ENCODE peak calls at places on chromosome 19, in four cellular contexts. One of them, this sample, is unnamed.

GRCh38 chr19:35845215-35846037 is 6.9 kb downstream of the NPHS1 start:
- DNase-seq in endothelial cell of umbilical vein: no peak
- DNase-seq in IMR-90: no peak
- DNase-seq in K562: peak; percentile 87
- DNase-seq in this sample: no peak

GRCh38 chr19:6241680-6242079 is 38.1 kb downstream of the MLLT1 start:
- DNase-seq in endothelial cell of umbilical vein: no peak
- DNase-seq in IMR-90: no peak
- DNase-seq in K562: no peak
- DNase-seq in this sample: no peak

GRCh38 chr19:50461066-50461875 is 15.0 kb upstream of the EMC10 start:
- DNase-seq in endothelial cell of umbilical vein: peak; percentile 68
- DNase-seq in IMR-90: peak; percentile 64
- DNase-seq in K562: peak; percentile 88
- DNase-seq in this sample: no peak

GRCh38 chr19:10007811-10008211 is 2.5 kb downstream of the COL5A3 start:
- DNase-seq in endothelial cell of umbilical vein: no peak
- DNase-seq in IMR-90: peak; percentile 80
- DNase-seq in K562: no peak
- DNase-seq in this sample: no peak

GRCh38 chr19:4345656-4346383 is 2.5 kb downstream of the MPND start:
- DNase-seq in endothelial cell of umbilical vein: no peak
- DNase-seq in IMR-90: no peak
- DNase-seq in K562: no peak
- DNase-seq in this sample: no peak

GRCh38 chr19:51573331-51573730 is 2.2 kb downstream of the ZNF175 start:
- DNase-seq in endothelial cell of umbilical vein: peak; percentile 34
- DNase-seq in IMR-90: peak; percentile 31
- DNase-seq in K562: peak; percentile 37
- DNase-seq in this sample: no peak

GRCh38 chr19:47699360-47699917 is 13.8 kb upstream of the EHD2 start:
- DNase-seq in endothelial cell of umbilical vein: peak; percentile 21
- DNase-seq in IMR-90: peak; percentile 34
- DNase-seq in K562: peak; percentile 82
- DNase-seq in this sample: no peak

GRCh38 chr19:58577581-58578429 is 4.7 kb upstream of the MZF1 start:
- DNase-seq in endothelial cell of umbilical vein: no peak
- DNase-seq in IMR-90: no peak
- DNase-seq in K562: no peak
- DNase-seq in this sample: no peak

GRCh38 chr19:37251308-37252229 is 33.6 kb downstream of the ZNF383 start:
- DNase-seq in endothelial cell of umbilical vein: peak; percentile 91
- DNase-seq in IMR-90: peak; percentile 97
- DNase-seq in K562: peak; percentile 25
- DNase-seq in this sample: peak; percentile 85

GRCh38 chr19:29845576-29846176 is 33.9 kb downstream of the CCNE1 start:
- DNase-seq in endothelial cell of umbilical vein: no peak
- DNase-seq in IMR-90: peak; percentile 18
- DNase-seq in K562: peak; percentile 29
- DNase-seq in this sample: no peak

GRCh38 chr19:19404879-19405860 is at the start of gene GATAD2A:
- DNase-seq in endothelial cell of umbilical vein: peak; percentile 88
- DNase-seq in IMR-90: peak; percentile 89
- DNase-seq in K562: peak; percentile 93
- DNase-seq in this sample: peak; percentile 60

GRCh38 chr19:46296722-46297431 is at the start of gene HIF3A:
- DNase-seq in endothelial cell of umbilical vein: peak; percentile 64
- DNase-seq in IMR-90: no peak
- DNase-seq in K562: peak; percentile 50
- DNase-seq in this sample: no peak

GRCh38 chr19:46404039-46404883 is 9.1 kb downstream of the CCDC8 start:
- DNase-seq in endothelial cell of umbilical vein: no peak
- DNase-seq in IMR-90: peak; percentile 31
- DNase-seq in K562: peak; percentile 39
- DNase-seq in this sample: no peak

GRCh38 chr19:46935066-46935663 is 74.4 kb downstream of the ARHGAP35 start:
- DNase-seq in endothelial cell of umbilical vein: peak; percentile 67
- DNase-seq in IMR-90: peak; percentile 18
- DNase-seq in K562: no peak
- DNase-seq in this sample: no peak

GRCh38 chr19:13781547-13781946 is 7.3 kb downstream of the C19orf53 start:
- DNase-seq in endothelial cell of umbilical vein: peak; percentile 91
- DNase-seq in IMR-90: peak; percentile 81
- DNase-seq in K562: peak; percentile 79
- DNase-seq in this sample: no peak

GRCh38 chr19:5222178-5222577 is 118.4 kb downstream of the PTPRS start:
- DNase-seq in endothelial cell of umbilical vein: no peak
- DNase-seq in IMR-90: no peak
- DNase-seq in K562: no peak
- DNase-seq in this sample: no peak

GRCh38 chr19:38527466-38528136 is 90.2 kb downstream of the MAP4K1 start:
- DNase-seq in endothelial cell of umbilical vein: no peak
- DNase-seq in IMR-90: no peak
- DNase-seq in K562: peak; percentile 76
- DNase-seq in this sample: no peak

GRCh38 chr19:33376931-33377557 is 3.5 kb downstream of the CEBPG start:
- DNase-seq in endothelial cell of umbilical vein: peak; percentile 42
- DNase-seq in IMR-90: no peak
- DNase-seq in K562: no peak
- DNase-seq in this sample: peak; percentile 69

GRCh38 chr19:12789098-12789903 is 2.0 kb upstream of the JUNB start:
- DNase-seq in endothelial cell of umbilical vein: peak; percentile 28
- DNase-seq in IMR-90: peak; percentile 18
- DNase-seq in K562: no peak
- DNase-seq in this sample: no peak

GRCh38 chr19:35882074-35882832 is 13.9 kb downstream of the APLP1 start:
- DNase-seq in endothelial cell of umbilical vein: peak; percentile 77
- DNase-seq in IMR-90: peak; percentile 81
- DNase-seq in K562: peak; percentile 59
- DNase-seq in this sample: no peak

GRCh38 chr19:56740478-56740877 is 68.9 kb upstream of the ZNF835 start:
- DNase-seq in endothelial cell of umbilical vein: no peak
- DNase-seq in IMR-90: no peak
- DNase-seq in K562: no peak
- DNase-seq in this sample: no peak

GRCh38 chr19:56837892-56838679 is 2.4 kb downstream of the PEG3 start:
- DNase-seq in endothelial cell of umbilical vein: no peak
- DNase-seq in IMR-90: no peak
- DNase-seq in K562: no peak
- DNase-seq in this sample: no peak

GRCh38 chr19:3275068-3275582 is 50.7 kb downstream of the CELF5 start:
- DNase-seq in endothelial cell of umbilical vein: no peak
- DNase-seq in IMR-90: no peak
- DNase-seq in K562: peak; percentile 83
- DNase-seq in this sample: no peak

GRCh38 chr19:10898633-10899032 is 27.3 kb downstream of the CARM1 start:
- DNase-seq in endothelial cell of umbilical vein: no peak
- DNase-seq in IMR-90: no peak
- DNase-seq in K562: no peak
- DNase-seq in this sample: no peak

GRCh38 chr19:15110418-15110815 is 3.2 kb downstream of the SYDE1 start:
- DNase-seq in endothelial cell of umbilical vein: no peak
- DNase-seq in IMR-90: no peak
- DNase-seq in K562: no peak
- DNase-seq in this sample: no peak

GRCh38 chr19:35712910-35713845 is 4.6 kb upstream of the KMT2B start:
- DNase-seq in endothelial cell of umbilical vein: no peak
- DNase-seq in IMR-90: no peak
- DNase-seq in K562: peak; percentile 37
- DNase-seq in this sample: no peak

DNA sequence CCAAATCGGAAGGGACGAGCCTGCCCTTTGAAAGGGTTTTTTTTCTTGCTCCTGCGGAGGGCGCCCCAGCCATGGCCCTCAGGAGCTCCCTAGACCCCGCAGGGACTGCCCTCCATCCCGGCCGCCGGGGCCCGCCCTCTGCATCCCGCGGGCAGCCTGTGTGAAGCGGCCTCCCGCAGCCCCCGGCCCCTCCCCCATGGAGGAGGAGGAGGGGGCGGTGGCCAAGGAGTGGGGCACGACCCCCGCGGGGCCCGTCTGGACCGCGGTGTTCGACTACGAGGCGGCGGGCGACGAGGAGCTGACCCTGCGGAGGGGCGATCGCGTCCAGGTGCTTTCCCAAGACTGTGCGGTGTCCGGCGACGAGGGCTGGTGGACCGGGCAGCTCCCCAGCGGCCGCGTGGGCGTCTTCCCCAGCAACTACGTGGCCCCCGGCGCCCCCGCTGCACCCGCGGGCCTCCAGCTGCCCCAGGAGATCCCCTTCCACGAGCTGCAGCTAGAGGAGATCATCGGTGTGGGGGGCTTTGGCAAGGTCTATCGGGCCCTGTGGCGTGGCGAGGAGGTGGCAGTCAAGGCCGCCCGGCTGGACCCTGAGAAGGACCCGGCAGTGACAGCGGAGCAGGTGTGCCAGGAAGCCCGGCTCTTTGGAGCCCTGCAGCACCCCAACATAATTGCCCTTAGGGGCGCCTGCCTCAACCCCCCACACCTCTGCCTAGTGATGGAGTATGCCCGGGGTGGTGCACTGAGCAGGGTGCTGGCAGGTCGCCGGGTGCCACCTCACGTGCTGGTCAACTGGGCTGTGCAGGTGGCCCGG is 815 bp downstream of the MAP3K10 start:
- DNase-seq in endothelial cell of umbilical vein: peak; percentile 23
- DNase-seq in IMR-90: peak; percentile 19
- DNase-seq in K562: peak; percentile 66
- DNase-seq in this sample: no peak
- H3K9me1 ChIP-seq in endothelial cell of umbilical vein: no peaks in the 10 kb centered on the region
- H3K9me1 ChIP-seq in IMR-90: peaks cover 6% of the 10 kb centered on the region
- H3K9me1 ChIP-seq in K562: no peaks in the 10 kb centered on the region
- H3K9me1 ChIP-seq in this sample: no peaks in the 10 kb centered on the region

GRCh38 chr19:17790059-17790780 is 4.7 kb upstream of the B3GNT3 start:
- DNase-seq in endothelial cell of umbilical vein: no peak
- DNase-seq in IMR-90: no peak
- DNase-seq in K562: no peak
- DNase-seq in this sample: no peak

GRCh38 chr19:17788632-17789031 is 6.3 kb upstream of the B3GNT3 start:
- DNase-seq in endothelial cell of umbilical vein: no peak
- DNase-seq in IMR-90: no peak
- DNase-seq in K562: no peak
- DNase-seq in this sample: no peak

GRCh38 chr19:17784201-17785008 is 10.5 kb upstream of the B3GNT3 start:
- DNase-seq in endothelial cell of umbilical vein: peak; percentile 55
- DNase-seq in IMR-90: peak; percentile 36
- DNase-seq in K562: peak; percentile 81
- DNase-seq in this sample: no peak

GRCh38 chr19:17787274-17787913 is 7.5 kb upstream of the B3GNT3 start:
- DNase-seq in endothelial cell of umbilical vein: no peak
- DNase-seq in IMR-90: no peak
- DNase-seq in K562: no peak
- DNase-seq in this sample: no peak
- H3K27ac ChIP-seq in endothelial cell of umbilical vein: no peak overlapping the region
- H3K27ac ChIP-seq in IMR-90: no peak overlapping the region
- H3K27ac ChIP-seq in K562: no peak overlapping the region
- H3K27ac ChIP-seq in this sample: no peak overlapping the region

GRCh38 chr19:7677664-7678311 is 898 bp downstream of the MCEMP1 start:
- DNase-seq in endothelial cell of umbilical vein: no peak
- DNase-seq in IMR-90: no peak
- DNase-seq in K562: no peak
- DNase-seq in this sample: no peak

GRCh38 chr19:7679017-7679720 is 1.5 kb upstream of the TRAPPC5 start:
- DNase-seq in endothelial cell of umbilical vein: no peak
- DNase-seq in IMR-90: no peak
- DNase-seq in K562: no peak
- DNase-seq in this sample: no peak

GRCh38 chr19:7673995-7674667 is 2.8 kb upstream of the MCEMP1 start:
- DNase-seq in endothelial cell of umbilical vein: peak; percentile 60
- DNase-seq in IMR-90: peak; percentile 45
- DNase-seq in K562: peak; percentile 90
- DNase-seq in this sample: no peak

GRCh38 chr19:7676376-7676775 is 514 bp upstream of the MCEMP1 start:
- DNase-seq in endothelial cell of umbilical vein: no peak
- DNase-seq in IMR-90: no peak
- DNase-seq in K562: no peak
- DNase-seq in this sample: no peak

GRCh38 chr19:7676854-7677253 is at the start of gene MCEMP1:
- DNase-seq in endothelial cell of umbilical vein: no peak
- DNase-seq in IMR-90: no peak
- DNase-seq in K562: no peak
- DNase-seq in this sample: no peak
- H3K9me1 ChIP-seq in endothelial cell of umbilical vein: no peaks in the 10 kb centered on the region
- H3K9me1 ChIP-seq in IMR-90: peaks cover 3% of the 10 kb centered on the region
- H3K9me1 ChIP-seq in K562: no peaks in the 10 kb centered on the region
- H3K9me1 ChIP-seq in this sample: no peaks in the 10 kb centered on the region

GRCh38 chr19:31664997-31665396 is 315.8 kb upstream of the TSHZ3 start:
- DNase-seq in endothelial cell of umbilical vein: no peak
- DNase-seq in IMR-90: no peak
- DNase-seq in K562: no peak
- DNase-seq in this sample: no peak

GRCh38 chr19:31664096-31664495 is 314.9 kb upstream of the TSHZ3 start:
- DNase-seq in endothelial cell of umbilical vein: no peak
- DNase-seq in IMR-90: no peak
- DNase-seq in K562: no peak
- DNase-seq in this sample: no peak

GRCh38 chr19:31666126-31666525 is 316.9 kb upstream of the TSHZ3 start:
- DNase-seq in endothelial cell of umbilical vein: peak; percentile 5
- DNase-seq in IMR-90: no peak
- DNase-seq in K562: no peak
- DNase-seq in this sample: no peak

GRCh38 chr19:31668916-31669315 is 319.7 kb upstream of the TSHZ3 start:
- DNase-seq in endothelial cell of umbilical vein: no peak
- DNase-seq in IMR-90: peak; percentile 29
- DNase-seq in K562: no peak
- DNase-seq in this sample: no peak

GRCh38 chr19:31667106-31667505 is 317.9 kb upstream of the TSHZ3 start:
- DNase-seq in endothelial cell of umbilical vein: no peak
- DNase-seq in IMR-90: no peak
- DNase-seq in K562: no peak
- DNase-seq in this sample: no peak
- H3K27ac ChIP-seq in endothelial cell of umbilical vein: no peak overlapping the region
- H3K27ac ChIP-seq in IMR-90: no peak overlapping the region
- H3K27ac ChIP-seq in K562: no peak overlapping the region
- H3K27ac ChIP-seq in this sample: no peak overlapping the region